ENCODE peak calls at places on chromosomes 4 and X, in four cellular contexts. One of them, this sample, is unnamed.

GRCh38 chr4:26826721-26827120 is 33.9 kb upstream of the STIM2 start:
- DNase-seq in uterus: peak
- DNase-seq in lower leg skin: no peak
- DNase-seq in AG04450: no peak
- DNase-seq in this sample: peak

GRCh38 chr4:155539746-155540145 is 126.9 kb upstream of the GUCY1A1 start:
- DNase-seq in uterus: no peak
- DNase-seq in lower leg skin: no peak
- DNase-seq in AG04450: no peak
- DNase-seq in this sample: no peak

GRCh38 chrX:18677140-18677834 is 5.4 kb upstream of the RS1 start:
- DNase-seq in uterus: no peak
- DNase-seq in lower leg skin: no peak
- DNase-seq in AG04450: no peak
- DNase-seq in this sample: no peak

GRCh38 chrX:68692651-68693050 is 45.2 kb downstream of the STARD8 start:
- DNase-seq in uterus: no peak
- DNase-seq in lower leg skin: no peak
- DNase-seq in AG04450: no peak
- DNase-seq in this sample: no peak

GRCh38 chrX:79477691-79478090 is 110.6 kb upstream of the ITM2A start:
- DNase-seq in uterus: no peak
- DNase-seq in lower leg skin: no peak
- DNase-seq in AG04450: no peak
- DNase-seq in this sample: no peak

GRCh38 chr4:81565137-81565870 is 93.6 kb upstream of the RASGEF1B start:
- DNase-seq in uterus: peak
- DNase-seq in lower leg skin: peak
- DNase-seq in AG04450: no peak
- DNase-seq in this sample: no peak

GRCh38 chr4:109350121-109350520 is 47.7 kb upstream of the COL25A1 start:
- DNase-seq in uterus: no peak
- DNase-seq in lower leg skin: no peak
- DNase-seq in AG04450: no peak
- DNase-seq in this sample: no peak

GRCh38 chr4:111979921-111980320 is 165.3 kb upstream of the FAM241A start:
- DNase-seq in uterus: no peak
- DNase-seq in lower leg skin: no peak
- DNase-seq in AG04450: no peak
- DNase-seq in this sample: no peak

GRCh38 chr4:1616574-1616964 is 67.5 kb downstream of the FAM53A start:
- DNase-seq in uterus: no peak
- DNase-seq in lower leg skin: no peak
- DNase-seq in AG04450: no peak
- DNase-seq in this sample: no peak

GRCh38 chr4:47071863-47072441 is 40.6 kb downstream of the GABRB1 start:
- DNase-seq in uterus: no peak
- DNase-seq in lower leg skin: no peak
- DNase-seq in AG04450: peak
- DNase-seq in this sample: no peak

GRCh38 chr4:98873059-98873458 is 55.9 kb downstream of the EIF4E start:
- DNase-seq in uterus: no peak
- DNase-seq in lower leg skin: no peak
- DNase-seq in AG04450: no peak
- DNase-seq in this sample: no peak

GRCh38 chrX:148134578-148134977 is 153.4 kb downstream of the FMR1NB start:
- DNase-seq in uterus: no peak
- DNase-seq in lower leg skin: no peak
- DNase-seq in AG04450: no peak
- DNase-seq in this sample: no peak

GRCh38 chrX:140712413-140713173 is 3.0 kb downstream of the LINC00632 start:
- DNase-seq in uterus: no peak
- DNase-seq in lower leg skin: peak
- DNase-seq in AG04450: no peak
- DNase-seq in this sample: no peak

GRCh38 chr4:22463179-22463578 is 52.7 kb downstream of the ADGRA3 start:
- DNase-seq in uterus: no peak
- DNase-seq in lower leg skin: no peak
- DNase-seq in AG04450: no peak
- DNase-seq in this sample: no peak

GRCh38 chr4:38290914-38291313 is 330.7 kb downstream of the PTTG2 start:
- DNase-seq in uterus: no peak
- DNase-seq in lower leg skin: no peak
- DNase-seq in AG04450: no peak
- DNase-seq in this sample: no peak

DNA sequence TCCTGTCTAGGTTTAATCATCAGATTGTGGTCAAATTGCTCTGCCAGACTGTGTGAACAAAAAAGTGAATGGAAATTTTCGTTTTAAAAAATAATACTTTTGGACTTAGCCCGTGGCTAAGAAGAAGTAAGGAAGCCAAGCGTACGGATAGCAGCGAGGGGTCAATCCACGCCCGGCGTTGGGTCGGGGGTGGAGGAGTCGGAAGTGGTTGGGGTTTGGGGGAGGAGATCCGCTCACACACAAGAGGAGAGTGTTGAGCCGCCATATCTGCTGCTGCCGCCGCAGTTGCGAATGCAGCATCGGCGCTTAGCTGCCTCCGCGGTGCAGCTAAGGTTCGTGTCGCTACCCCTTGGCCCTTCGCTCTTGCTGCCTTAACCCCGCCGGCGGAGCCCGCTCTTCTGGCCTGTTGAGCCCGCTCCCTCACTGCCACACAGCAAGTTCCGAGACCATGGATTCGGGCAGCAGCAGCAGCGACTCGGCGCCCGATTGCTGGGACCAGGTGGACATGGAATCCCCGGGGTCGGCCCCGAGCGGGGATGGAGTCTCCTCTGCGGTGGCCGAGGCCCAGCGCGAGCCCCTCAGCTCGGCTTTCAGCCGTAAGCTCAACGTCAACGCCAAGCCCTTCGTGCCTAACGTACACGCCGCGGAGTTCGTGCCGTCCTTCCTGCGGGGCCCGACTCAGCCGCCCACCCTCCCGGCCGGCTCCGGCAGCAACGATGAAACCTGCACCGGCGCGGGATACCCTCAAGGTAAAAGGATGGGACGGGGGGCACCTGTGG is at the start of gene GSPT2:
- DNase-seq in uterus: peak
- DNase-seq in lower leg skin: peak
- DNase-seq in AG04450: peak
- DNase-seq in this sample: peak
- H3K4me3 ChIP-seq in uterus: peak
- H3K4me3 ChIP-seq in lower leg skin: peak
- H3K4me3 ChIP-seq in AG04450: peak
- H3K4me3 ChIP-seq in this sample: peak

GRCh38 chrX:47144626-47145407 is at the start of the genes NDUFB11 and RBM10:
- DNase-seq in uterus: peak
- DNase-seq in lower leg skin: peak
- DNase-seq in AG04450: peak
- DNase-seq in this sample: peak

GRCh38 chrX:47145408-47146120 is 543 bp downstream of the RBM10 start:
- DNase-seq in uterus: peak
- DNase-seq in lower leg skin: no peak
- DNase-seq in AG04450: no peak
- DNase-seq in this sample: peak

GRCh38 chrX:47146121-47146935 is 1.3 kb downstream of the RBM10 start:
- DNase-seq in uterus: no peak
- DNase-seq in lower leg skin: no peak
- DNase-seq in AG04450: no peak
- DNase-seq in this sample: no peak

GRCh38 chrX:47148946-47149345 is 3.9 kb downstream of the RBM10 start:
- DNase-seq in uterus: no peak
- DNase-seq in lower leg skin: peak
- DNase-seq in AG04450: no peak
- DNase-seq in this sample: no peak

GRCh38 chrX:47146936-47147859 is 2.2 kb downstream of the RBM10 start:
- DNase-seq in uterus: no peak
- DNase-seq in lower leg skin: no peak
- DNase-seq in AG04450: no peak
- DNase-seq in this sample: no peak
- H3K4me3 ChIP-seq in uterus: peak
- H3K4me3 ChIP-seq in lower leg skin: no peak
- H3K4me3 ChIP-seq in AG04450: peak
- H3K4me3 ChIP-seq in this sample: peak

GRCh38 chrX:8730812-8731578 is 942 bp downstream of the ANOS1 start:
- DNase-seq in uterus: no peak
- DNase-seq in lower leg skin: no peak
- DNase-seq in AG04450: no peak
- DNase-seq in this sample: no peak
- H3K4me3 ChIP-seq in uterus: peak
- H3K4me3 ChIP-seq in lower leg skin: no peak
- H3K4me3 ChIP-seq in AG04450: peak
- H3K4me3 ChIP-seq in this sample: no peak

GRCh38 chrX:97563531-97564133 is 679.9 kb downstream of the RPA4 start:
- DNase-seq in uterus: peak
- DNase-seq in lower leg skin: no peak
- DNase-seq in AG04450: peak
- DNase-seq in this sample: no peak
- H3K4me3 ChIP-seq in uterus: peak
- H3K4me3 ChIP-seq in lower leg skin: no peak
- H3K4me3 ChIP-seq in AG04450: peak
- H3K4me3 ChIP-seq in this sample: peak

This sample was measured in HL-60.